ENCODE peak calls at places on chromosomes 13 and 19, in four cellular contexts. E is kidney, D is SK-N-SH, G is heart right ventricle. V is an unnamed sample. For H3K36me3, the result is how much of the 10 kb centered on the place peaks cover.

GRCh38 chr19:3284759-3285646 is 60.5 kb downstream of the CELF5 start:
- DNase-seq in E (peak), D (peak), G (no peak), V (peak)

GRCh38 chr13:44352671-44353070 is 21.0 kb upstream of the SERP2 start:
- DNase-seq in E (no peak), D (no peak), G (no peak), V (no peak)

GRCh38 chr19:3668331-3669133 is 31.7 kb downstream of the PIP5K1C start:
- DNase-seq in E (no peak), D (no peak), G (no peak), V (no peak)

GRCh38 chr19:33282036-33282686 is 20.2 kb downstream of the CEBPA start:
- DNase-seq in E (peak), D (no peak), G (no peak), V (no peak)

GRCh38 chr19:18496167-18496979 is 25.5 kb downstream of the ELL start:
- DNase-seq in E (peak), D (no peak), G (peak), V (no peak)

GRCh38 chr19:35519291-35519690 is 5.8 kb upstream of the DMKN start:
- DNase-seq in E (no peak), D (no peak), G (no peak), V (no peak)

GRCh38 chr19:782195-783043 is 14.8 kb upstream of the PTBP1 start:
- DNase-seq in E (no peak), D (no peak), G (no peak), V (peak)

GRCh38 chr19:49327878-49328544 is 3.0 kb upstream of the SLC6A16 start:
- DNase-seq in E (no peak), D (no peak), G (no peak), V (no peak)

GRCh38 chr19:16795731-16796130 is 33.5 kb upstream of the SIN3B start:
- DNase-seq in E (no peak), D (no peak), G (no peak), V (no peak)

GRCh38 chr19:17902701-17903100 is 30.1 kb upstream of the CCDC124 start:
- DNase-seq in E (no peak), D (no peak), G (no peak), V (no peak)

GRCh38 chr13:95512957-95513356 is 39.6 kb upstream of the CLDN10 start:
- DNase-seq in E (no peak), D (no peak), G (no peak), V (no peak)

GRCh38 chr13:111202745-111203144 is 87.6 kb downstream of the ARHGEF7 start:
- DNase-seq in E (no peak), D (peak), G (no peak), V (no peak)

GRCh38 chr13:37944476-37945442 is 75.2 kb upstream of the TRPC4 start:
- DNase-seq in E (no peak), D (no peak), G (no peak), V (no peak)

GRCh38 chr19:54517483-54517882 is 14.9 kb downstream of the LAIR2 start:
- DNase-seq in E (no peak), D (no peak), G (peak), V (peak)

GRCh38 chr19:42053037-42053935 is 16.7 kb downstream of the GRIK5 start:
- DNase-seq in E (no peak), D (no peak), G (no peak), V (no peak)

GRCh38 chr13:96397807-96398206 is 307.9 kb downstream of the HS6ST3 start:
- DNase-seq in E (no peak), D (no peak), G (no peak), V (no peak)

GRCh38 chr19:632228-633067 is 889 bp downstream of the POLRMT start:
- DNase-seq in E (no peak), D (peak), G (no peak), V (peak)

GRCh38 chr13:34657716-34658115 is 284.4 kb upstream of the NBEA start:
- DNase-seq in E (no peak), D (no peak), G (no peak), V (no peak)

GRCh38 chr13:107843281-107843680 is 372.1 kb downstream of the LIG4 start:
- DNase-seq in E (no peak), D (no peak), G (no peak), V (no peak)

GRCh38 chr13:113941571-113942191 is 32.2 kb downstream of the C13orf46 start:
- DNase-seq in E (peak), D (peak), G (no peak), V (no peak)

GRCh38 chr13:99806671-99807070 is 164.9 kb downstream of the ZIC5 start:
- DNase-seq in E (no peak), D (peak), G (no peak), V (no peak)

GRCh38 chr13:107299717-107300116 is 731.8 kb upstream of the ARGLU1 start:
- DNase-seq in E (no peak), D (no peak), G (no peak), V (no peak)

GRCh38 chr19:35229601-35230000 is 1.1 kb upstream of the FAM187B start:
- DNase-seq in E (peak), D (no peak), G (no peak), V (no peak)

GRCh38 chr13:109840201-109840892 is 54.0 kb upstream of the IRS2 start:
- DNase-seq in E (no peak), D (no peak), G (no peak), V (no peak)

GRCh38 chr19:49983645-49984229 is 22.8 kb upstream of the SIGLEC11 start:
- DNase-seq in E (no peak), D (peak), G (peak), V (peak)

GRCh38 chr13:98221234-98221633 is 44.2 kb upstream of the RNF113B start:
- DNase-seq in E (no peak), D (no peak), G (no peak), V (no peak)

GRCh38 chr19:15180451-15181390 is 20.1 kb downstream of the NOTCH3 start:
- DNase-seq in E (no peak), D (no peak), G (peak), V (no peak)

GRCh38 chr13:50267917-50268316 is 252.7 kb downstream of the KCNRG start:
- DNase-seq in E (no peak), D (no peak), G (no peak), V (no peak)

GRCh38 chr19:49588370-49589122 is 2.4 kb upstream of the PRR12 start:
- DNase-seq in E (no peak), D (no peak), G (no peak), V (no peak)

GRCh38 chr13:99085139-99085845 is 107.4 kb upstream of the DOCK9 start:
- DNase-seq in E (no peak), D (no peak), G (no peak), V (no peak)

GRCh38 chr13:33280550-33280905 is 5.0 kb downstream of the STARD13 start:
- DNase-seq in E (no peak), D (no peak), G (no peak), V (no peak)

GRCh38 chr13:112010714-112011113 is 56.2 kb upstream of the SOX1 start:
- DNase-seq in E (no peak), D (no peak), G (no peak), V (no peak)

GRCh38 chr13:47611664-47612288 is 389.3 kb downstream of the SUCLA2 start:
- DNase-seq in E (no peak), D (no peak), G (no peak), V (no peak)

GRCh38 chr13:59790626-59791025 is 373.1 kb downstream of the DIAPH3 start:
- DNase-seq in E (no peak), D (no peak), G (no peak), V (peak)

GRCh38 chr13:42056585-42056984 is 8.1 kb downstream of the DGKH start:
- DNase-seq in E (no peak), D (no peak), G (no peak), V (no peak)

GRCh38 chr13:80598189-80598588 is 257.3 kb upstream of the SPRY2 start:
- DNase-seq in E (no peak), D (no peak), G (no peak), V (no peak)

GRCh38 chr13:106210327-106210726 is 325.1 kb downstream of the EFNB2 start:
- DNase-seq in E (no peak), D (no peak), G (no peak), V (no peak)

GRCh38 chr13:39600766-39601165 is 2.2 kb downstream of the LHFPL6 start:
- DNase-seq in E (no peak), D (no peak), G (peak), V (peak)

GRCh38 chr19:46818812-46819211 is 30.4 kb upstream of the SLC1A5 start:
- DNase-seq in E (no peak), D (no peak), G (no peak), V (peak)

GRCh38 chr19:6744381-6745288 is 5.2 kb downstream of the TRIP10 start:
- DNase-seq in E (peak), D (no peak), G (peak), V (peak)

GRCh38 chr19:8456064-8456463 is 11.3 kb downstream of the HNRNPM start:
- DNase-seq in E (no peak), D (no peak), G (no peak), V (no peak)
- H3K36me3 ChIP-seq in E (under half), D (under half), G (half or more), V (half or more)

GRCh38 chr19:55677572-55678028 is 2.6 kb downstream of the EPN1 start:
- DNase-seq in E (peak), D (no peak), G (no peak), V (no peak)

GRCh38 chr19:55681131-55682087 is 6.4 kb downstream of the EPN1 start:
- DNase-seq in E (peak), D (no peak), G (no peak), V (no peak)

GRCh38 chr19:55680339-55681130 is 5.5 kb downstream of the EPN1 start:
- DNase-seq in E (peak), D (no peak), G (no peak), V (no peak)

GRCh38 chr19:55678121-55678671 is 3.2 kb downstream of the EPN1 start:
- DNase-seq in E (peak), D (no peak), G (no peak), V (no peak)

DNA sequence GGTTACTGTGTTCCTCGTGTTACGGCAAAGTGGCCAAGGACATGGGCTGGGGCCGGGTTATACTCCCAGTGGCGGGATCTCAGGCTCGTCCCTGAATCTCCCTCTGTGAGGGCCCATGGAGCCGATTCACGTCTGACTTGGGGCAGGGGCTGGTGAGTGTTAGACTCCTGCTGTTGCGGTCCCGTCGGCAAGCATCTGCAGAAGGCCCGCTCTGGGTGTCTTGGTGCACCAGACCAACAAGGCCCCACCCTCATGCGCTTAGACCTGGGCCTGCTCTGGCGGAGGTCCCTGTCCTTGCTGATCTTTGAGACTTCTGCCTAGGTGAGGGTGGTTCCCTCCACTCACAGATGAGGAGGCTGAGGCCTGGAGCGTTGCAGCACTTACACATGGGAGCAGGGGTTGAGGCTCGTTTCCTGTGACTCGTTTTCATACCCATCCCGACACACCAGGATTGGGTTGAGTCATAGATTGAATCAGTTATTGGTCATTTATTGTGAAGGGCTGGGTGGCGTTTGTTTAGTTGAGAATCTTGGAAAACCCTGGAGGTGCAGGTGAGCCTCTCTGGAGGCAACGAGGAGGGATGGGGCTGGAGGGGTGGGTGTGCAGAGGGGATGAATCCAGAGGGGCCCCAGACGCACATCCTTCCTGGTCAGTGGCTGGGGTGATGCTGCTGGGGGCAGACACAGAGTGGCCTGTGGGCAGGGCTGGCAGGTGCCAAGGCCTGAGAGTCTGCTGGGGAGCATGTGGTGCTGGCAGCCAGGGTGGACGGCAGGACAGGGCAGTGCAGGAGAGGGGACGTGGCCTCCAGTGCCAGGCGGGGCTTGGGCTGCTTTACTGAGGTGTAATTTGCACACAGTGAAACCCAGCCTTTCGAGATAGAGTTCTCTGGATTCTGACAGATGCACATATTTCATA is 4.6 kb downstream of the EPN1 start:
- DNase-seq in E (peak), D (no peak), G (no peak), V (no peak)
- H3K36me3 ChIP-seq in E (under half), D (under half), G (half or more), V (half or more)

GRCh38 chr13:71663431-71663830 is 203.6 kb downstream of the DACH1 start:
- DNase-seq in E (no peak), D (no peak), G (no peak), V (no peak)

GRCh38 chr13:71661921-71662320 is 205.1 kb downstream of the DACH1 start:
- DNase-seq in E (no peak), D (no peak), G (no peak), V (no peak)

GRCh38 chr13:71659427-71659826 is 207.6 kb downstream of the DACH1 start:
- DNase-seq in E (no peak), D (no peak), G (no peak), V (peak)
- H3K36me3 ChIP-seq in E (under half), D (under half), G (under half), V (under half)

DNA sequence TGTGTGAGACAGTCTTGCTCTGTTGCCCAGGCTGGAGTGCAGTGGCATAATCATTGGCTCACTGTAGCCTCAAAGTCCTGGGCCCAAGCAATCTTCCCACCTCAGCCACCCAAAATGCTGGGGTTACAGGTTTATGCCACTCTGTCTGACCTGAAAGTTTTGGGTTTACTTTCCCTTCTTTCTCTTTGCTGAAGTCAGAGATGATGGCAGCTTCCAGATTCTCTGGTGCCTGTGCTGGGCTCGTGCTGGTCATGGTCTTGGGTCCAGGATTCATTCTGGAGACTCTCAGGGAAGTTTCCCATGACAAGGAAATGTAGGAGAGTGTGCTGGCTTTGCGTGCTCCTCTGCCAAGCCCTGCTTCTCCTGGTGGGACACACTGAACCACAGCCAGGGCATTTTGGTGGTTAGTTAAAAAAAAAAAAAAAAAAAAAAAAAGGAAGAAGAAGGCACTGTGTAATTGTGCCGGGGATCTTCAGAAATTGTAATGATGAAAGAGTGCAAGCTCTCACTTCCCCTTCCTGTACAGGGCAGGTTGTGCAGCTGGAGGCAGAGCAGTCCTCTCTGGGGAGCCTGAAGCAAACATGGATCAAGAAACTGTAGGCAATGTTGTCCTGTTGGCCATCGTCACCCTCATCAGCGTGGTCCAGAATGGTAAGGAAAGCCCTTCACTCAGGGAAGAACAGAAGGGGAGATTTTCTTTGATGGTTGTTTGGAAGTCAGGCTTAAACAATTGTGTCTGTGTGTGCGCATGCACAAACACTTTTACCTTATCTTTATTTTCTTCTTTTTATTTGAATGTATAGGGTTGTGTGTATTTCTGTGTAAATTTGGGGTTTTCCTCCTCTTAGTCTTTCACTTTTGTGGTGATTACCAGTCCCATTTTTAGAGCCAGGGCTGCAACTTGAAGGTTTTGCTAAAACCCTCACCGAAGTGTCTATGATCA is at the start of gene ALOX5AP:
- DNase-seq in E (no peak), D (no peak), G (no peak), V (no peak)
- H3K36me3 ChIP-seq in E (under half), D (under half), G (under half), V (under half)

DNA sequence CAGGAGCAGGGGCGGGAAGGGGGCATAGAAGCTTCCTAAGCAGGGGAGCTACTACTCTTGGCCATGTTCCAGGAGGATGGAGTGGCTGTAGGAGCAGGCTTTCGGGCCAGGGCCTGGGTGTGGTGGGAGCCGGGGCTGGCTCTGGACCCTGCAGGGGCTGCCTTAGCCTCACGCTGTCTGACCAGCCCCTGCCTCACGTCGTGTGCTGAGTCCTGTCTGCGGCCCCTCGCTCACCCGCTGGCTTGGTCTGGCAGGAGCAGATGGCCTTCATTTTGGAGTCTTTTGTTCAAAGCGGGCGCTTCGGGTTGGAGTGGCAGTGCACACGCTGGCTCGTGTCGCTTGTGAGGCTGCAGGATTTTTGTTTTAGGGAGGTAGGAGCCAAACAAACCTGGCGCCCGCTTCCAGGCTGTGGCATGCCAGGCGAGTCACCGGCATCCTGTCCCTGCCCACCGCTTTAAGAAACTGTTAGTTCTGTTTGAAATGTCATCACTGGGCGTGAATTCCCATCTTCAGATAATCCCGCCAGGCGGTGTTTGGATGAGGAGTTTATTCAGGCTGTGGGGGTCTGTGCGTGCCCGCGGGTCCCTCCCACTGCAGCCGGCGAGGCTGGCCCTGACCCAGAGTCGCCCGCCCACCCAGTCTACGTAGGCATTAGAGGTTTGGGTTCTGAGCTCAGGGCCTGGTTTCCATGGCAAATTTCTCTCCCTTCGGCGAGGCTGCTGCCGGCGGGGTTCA is 89.7 kb downstream of the KDM4B start:
- DNase-seq in E (no peak), D (no peak), G (no peak), V (no peak)
- H3K36me3 ChIP-seq in E (under half), D (under half), G (under half), V (under half)

DNA sequence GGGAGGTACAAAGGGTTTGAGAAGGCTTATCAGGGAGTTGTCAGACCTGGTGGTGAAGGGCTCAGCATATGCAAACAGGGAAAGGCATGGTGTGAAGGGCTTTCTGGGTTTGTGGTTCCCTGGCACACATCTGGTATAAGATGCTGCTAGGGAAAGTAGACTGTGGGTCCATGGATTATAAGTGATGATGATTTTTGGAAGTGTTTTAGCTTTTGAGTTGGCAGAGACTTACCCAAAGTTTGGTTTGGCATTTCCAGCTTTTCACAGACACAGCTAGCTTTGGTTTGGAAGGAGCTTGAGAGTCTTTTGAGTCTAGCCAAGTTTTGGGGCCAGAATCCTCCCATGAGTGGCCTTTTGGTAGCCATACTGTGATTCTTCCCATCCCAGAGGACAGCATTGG is 2.3 kb downstream of the TRIM28 start:
- DNase-seq in E (no peak), D (no peak), G (no peak), V (peak)
- H3K36me3 ChIP-seq in E (under half), D (half or more), G (half or more), V (half or more)

GRCh38 chr19:57576661-57577060 is 2.0 kb downstream of the ZNF416 start:
- DNase-seq in E (no peak), D (no peak), G (no peak), V (no peak)
- H3K36me3 ChIP-seq in E (under half), D (under half), G (half or more), V (under half)

DNA sequence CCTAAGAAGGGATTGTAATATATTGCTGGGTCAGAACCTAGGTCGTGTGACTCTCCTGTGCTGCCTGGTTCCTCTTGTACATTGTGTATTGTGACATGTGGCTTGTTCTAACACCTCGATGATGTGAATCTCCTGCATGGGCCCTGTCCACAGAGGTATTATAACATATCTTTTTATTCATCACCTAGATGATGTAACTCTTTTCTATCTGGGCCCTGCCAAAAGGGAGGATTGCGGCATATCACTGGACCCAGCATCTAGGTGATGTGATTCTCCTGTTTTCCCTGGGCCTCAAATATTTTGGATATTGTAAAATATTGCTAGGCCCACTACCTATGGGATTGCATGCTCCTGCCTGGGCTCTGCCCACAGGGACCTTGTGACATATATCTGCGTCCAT is 33.4 kb upstream of the ZNF254 start:
- DNase-seq in E (no peak), D (no peak), G (no peak), V (no peak)
- H3K36me3 ChIP-seq in E (under half), D (half or more), G (half or more), V (under half)

GRCh38 chr13:19664481-19665230 is 31.2 kb downstream of the MPHOSPH8 start:
- DNase-seq in E (no peak), D (no peak), G (no peak), V (no peak)
- H3K36me3 ChIP-seq in E (under half), D (under half), G (half or more), V (half or more)

V was measured in HAP-1.